ENCODE peak calls at places on chromosome 17, in seven cellular contexts. C, F, U, T, Y, M and I are unnamed samples.

GRCh38 chr17:2684549-2684948 is 27.0 kb downstream of the CLUH start:
- DNase-seq in C (peak), F (no peak), U (no peak), T (no peak), Y (no peak), M (no peak), I (no peak)

GRCh38 chr17:4506180-4506814 is 7.6 kb downstream of the SPNS2 start:
- DNase-seq in C (no peak), F (no peak), U (no peak), T (no peak), Y (no peak), M (no peak), I (no peak)

GRCh38 chr17:50239913-50240312 is 34.4 kb upstream of the TMEM92 start:
- DNase-seq in C (no peak), F (no peak), U (no peak), T (no peak), Y (no peak), M (no peak), I (no peak)

GRCh38 chr17:13925579-13925978 is 143.7 kb upstream of the COX10 start:
- DNase-seq in C (no peak), F (peak), U (no peak), T (no peak), Y (peak), M (no peak), I (peak)

GRCh38 chr17:82633343-82633742 is 14.9 kb downstream of the WDR45B start:
- DNase-seq in C (no peak), F (no peak), U (no peak), T (no peak), Y (no peak), M (no peak), I (no peak)

GRCh38 chr17:50634123-50634914 is at the start of gene ABCC3:
- DNase-seq in C (peak), F (peak), U (no peak), T (no peak), Y (no peak), M (peak), I (peak)

GRCh38 chr17:37608369-37609169 is 649 bp downstream of the SYNRG start:
- DNase-seq in C (peak), F (peak), U (peak), T (peak), Y (peak), M (peak), I (peak)

GRCh38 chr17:80837711-80838110 is 153.9 kb upstream of the CHMP6 start:
- DNase-seq in C (no peak), F (no peak), U (no peak), T (no peak), Y (no peak), M (no peak), I (no peak)

GRCh38 chr17:45092932-45093430 is 31.9 kb downstream of the NMT1 start:
- DNase-seq in C (no peak), F (peak), U (peak), T (no peak), Y (no peak), M (no peak), I (peak)

GRCh38 chr17:51152766-51153209 is 571 bp upstream of the NME1 start:
- DNase-seq in C (peak), F (peak), U (no peak), T (peak), Y (no peak), M (peak), I (no peak)

GRCh38 chr17:75763613-75764416 is 1.2 kb downstream of the GALK1 start:
- DNase-seq in C (peak), F (no peak), U (no peak), T (no peak), Y (no peak), M (no peak), I (no peak)

GRCh38 chr17:27226611-27227234 is 67.2 kb upstream of the WSB1 start:
- DNase-seq in C (no peak), F (peak), U (no peak), T (no peak), Y (no peak), M (no peak), I (peak)

GRCh38 chr17:1808649-1809048 is 21.1 kb downstream of the SMYD4 start:
- DNase-seq in C (no peak), F (no peak), U (no peak), T (no peak), Y (no peak), M (no peak), I (no peak)

GRCh38 chr17:76273923-76274558 is 8.9 kb downstream of the UBALD2 start:
- DNase-seq in C (peak), F (no peak), U (no peak), T (no peak), Y (no peak), M (no peak), I (no peak)

GRCh38 chr17:40622509-40622928 is 25.1 kb downstream of the SMARCE1 start:
- DNase-seq in C (no peak), F (no peak), U (no peak), T (no peak), Y (no peak), M (no peak), I (no peak)

GRCh38 chr17:79944821-79945391 is 90.8 kb downstream of the TBC1D16 start:
- DNase-seq in C (no peak), F (no peak), U (peak), T (no peak), Y (no peak), M (no peak), I (no peak)

GRCh38 chr17:63946440-63947363 is 14.6 kb upstream of the CD79B start:
- DNase-seq in C (peak), F (peak), U (peak), T (peak), Y (peak), M (peak), I (peak)

GRCh38 chr17:27473190-27473747 is 17.0 kb downstream of the KSR1 start:
- DNase-seq in C (no peak), F (no peak), U (no peak), T (no peak), Y (no peak), M (no peak), I (no peak)

GRCh38 chr17:81412490-81413093 is 17.3 kb downstream of the BAHCC1 start:
- DNase-seq in C (no peak), F (no peak), U (no peak), T (peak), Y (no peak), M (no peak), I (no peak)

GRCh38 chr17:28963212-28963611 is 11.9 kb upstream of the PHF12 start:
- DNase-seq in C (peak), F (no peak), U (no peak), T (no peak), Y (no peak), M (no peak), I (no peak)

GRCh38 chr17:82106697-82107305 is 8.8 kb upstream of the FASN start:
- DNase-seq in C (no peak), F (no peak), U (no peak), T (no peak), Y (no peak), M (no peak), I (no peak)

GRCh38 chr17:30869005-30869404 is 37.0 kb downstream of the TEFM start:
- DNase-seq in C (no peak), F (no peak), U (no peak), T (no peak), Y (no peak), M (no peak), I (no peak)

GRCh38 chr17:27356091-27356705 is 62.3 kb downstream of the WSB1 start:
- DNase-seq in C (no peak), F (no peak), U (no peak), T (no peak), Y (no peak), M (no peak), I (no peak)

GRCh38 chr17:1865252-1866037 is 35.6 kb downstream of the RPA1 start:
- DNase-seq in C (peak), F (peak), U (no peak), T (peak), Y (peak), M (no peak), I (no peak)